ENCODE peak calls at places on chromosomes 16 and 17, in ten cellular contexts. Z, N, W, E, A, S, U, T, C and V are unnamed samples. For H3K27me3, the result is how much of the 10 kb centered on the place peaks cover.

GRCh38 chr17:47895254-47895855 is 681 bp upstream of the SP2 start:
- DNase-seq in S (no peak), T (no peak), N (no peak), C (no peak), A (peak), U (no peak), Z (peak), E (no peak), W (no peak), V (no peak)

GRCh38 chr17:77128895-77129567 is 11.7 kb upstream of the SEC14L1 start:
- DNase-seq in N (no peak), T (no peak), A (no peak), Z (no peak), W (no peak), U (no peak), C (no peak), S (no peak), E (no peak), V (no peak)

GRCh38 chr17:38320482-38320881 is 23.3 kb downstream of the GPR179 start:
- DNase-seq in N (no peak), C (no peak), T (no peak), E (no peak), A (no peak), W (no peak), U (no peak), S (no peak), Z (peak), V (no peak)

GRCh38 chr17:67042104-67042899 is 2.1 kb upstream of the CACNG1 start:
- DNase-seq in S (no peak), C (no peak), U (no peak), Z (no peak), N (no peak), A (no peak), E (no peak), W (no peak), T (no peak), V (no peak)

GRCh38 chr16:6125483-6126259 is 1028.1 kb upstream of the EEF2KMT start:
- DNase-seq in U (no peak), T (no peak), A (no peak), N (no peak), Z (no peak), W (no peak), S (no peak), E (no peak), C (no peak), V (peak)

GRCh38 chr17:14886200-14886739 is 378.9 kb downstream of the PMP22 start:
- DNase-seq in T (peak), Z (no peak), U (no peak), A (no peak), C (no peak), W (no peak), E (peak), S (peak), N (no peak), V (no peak)

GRCh38 chr16:7086842-7087616 is 245.6 kb upstream of the RBFOX1 start:
- DNase-seq in C (no peak), S (peak), E (peak), W (no peak), A (no peak), Z (no peak), N (no peak), U (peak), T (peak), V (no peak)

GRCh38 chr17:66716236-66717026 is 118.5 kb upstream of the CACNG5 start:
- DNase-seq in A (peak), C (no peak), W (no peak), N (no peak), U (no peak), T (peak), Z (no peak), E (no peak), S (peak), V (no peak)

GRCh38 chr17:71084219-71084618 is 914.9 kb downstream of the KCNJ2 start:
- DNase-seq in U (no peak), A (peak), N (no peak), T (peak), E (peak), C (no peak), W (no peak), Z (no peak), S (peak), V (no peak)

GRCh38 chr17:82241183-82241925 is 12.5 kb downstream of the SLC16A3 start:
- DNase-seq in N (peak), W (no peak), T (no peak), Z (peak), U (peak), S (no peak), A (peak), C (peak), E (no peak), V (no peak)

GRCh38 chr17:60406887-60407286 is 15.0 kb upstream of the USP32 start:
- DNase-seq in S (no peak), U (no peak), C (no peak), N (no peak), E (no peak), W (no peak), Z (no peak), T (no peak), A (no peak), V (no peak)

GRCh38 chr16:19896951-19897350 is 12.3 kb upstream of the GPRC5B start:
- DNase-seq in W (no peak), T (no peak), E (no peak), U (no peak), S (no peak), N (no peak), A (no peak), Z (no peak), C (no peak), V (no peak)

GRCh38 chr16:70159355-70160348 is 13.9 kb upstream of the CLEC18C start:
- DNase-seq in U (peak), E (peak), N (no peak), T (no peak), A (peak), W (no peak), S (no peak), C (no peak), Z (no peak), V (no peak)

GRCh38 chr16:71179569-71179968 is 51.0 kb downstream of the HYDIN start:
- DNase-seq in C (no peak), T (no peak), N (no peak), S (no peak), Z (no peak), U (no peak), E (no peak), W (no peak), A (no peak), V (no peak)

GRCh38 chr16:67163164-67163902 is 1.2 kb upstream of the HSF4 start:
- DNase-seq in N (peak), W (no peak), T (peak), U (peak), S (peak), C (peak), E (peak), A (peak), Z (no peak), V (no peak)

GRCh38 chr16:30010817-30011504 is at the start of gene DOC2A:
- DNase-seq in T (peak), N (peak), Z (no peak), A (no peak), E (peak), U (peak), W (no peak), C (no peak), S (peak), V (no peak)

GRCh38 chr16:29170393-29171239 is 185.8 kb downstream of the LAT start:
- DNase-seq in Z (no peak), T (no peak), C (no peak), E (no peak), U (no peak), A (no peak), W (no peak), N (no peak), S (no peak), V (no peak)

GRCh38 chr16:84633622-84634021 is 14.7 kb upstream of the KLHL36 start:
- DNase-seq in U (no peak), W (no peak), E (no peak), C (no peak), S (no peak), T (no peak), A (no peak), Z (peak), N (no peak), V (no peak)

GRCh38 chr17:17824780-17825614 is 11.8 kb downstream of the SREBF1 start:
- DNase-seq in E (no peak), Z (no peak), N (no peak), S (peak), A (no peak), W (no peak), T (peak), U (no peak), C (no peak), V (no peak)

GRCh38 chr17:4498461-4499397 is at the start of gene SPNS2:
- DNase-seq in N (no peak), U (peak), W (peak), A (peak), C (peak), T (peak), S (peak), Z (peak), E (peak), V (no peak)

GRCh38 chr16:73531021-73531420 is 483.1 kb upstream of the ZFHX3 start:
- DNase-seq in A (no peak), C (no peak), N (no peak), S (no peak), W (no peak), T (no peak), U (no peak), Z (no peak), E (no peak), V (no peak)

GRCh38 chr17:7261377-7262191 is 694 bp downstream of the CLDN7 start:
- DNase-seq in E (no peak), S (peak), Z (peak), W (no peak), A (no peak), C (no peak), N (no peak), U (peak), T (peak), V (no peak)

GRCh38 chr16:20995711-20996110 is 95.1 kb downstream of the LYRM1 start:
- DNase-seq in A (no peak), Z (no peak), N (no peak), S (no peak), W (no peak), T (no peak), U (no peak), C (no peak), E (no peak), V (no peak)
- TF ChIP-seq CTCF in A (no peak), Z (no peak), N (no peak), S (no peak), W (no peak), T (no peak), U (no peak), C (no peak), E (no peak), V (no peak)

GRCh38 chr17:64016974-64017373 is 3.5 kb downstream of the ICAM2 start:
- DNase-seq in S (no peak), W (no peak), Z (no peak), E (no peak), T (no peak), U (no peak), A (no peak), N (no peak), C (no peak), V (no peak)

GRCh38 chr17:64022631-64023063 is 2.2 kb upstream of the ICAM2 start:
- DNase-seq in A (no peak), W (no peak), N (no peak), C (no peak), E (no peak), Z (no peak), U (no peak), T (no peak), S (peak), V (no peak)

GRCh38 chr17:64017381-64017980 is 3.0 kb downstream of the ICAM2 start:
- DNase-seq in T (peak), W (no peak), S (no peak), E (no peak), Z (no peak), N (no peak), C (no peak), A (no peak), U (no peak), V (no peak)

GRCh38 chr17:64019486-64020067 is 856 bp downstream of the ICAM2 start:
- DNase-seq in S (peak), C (no peak), E (no peak), N (peak), A (no peak), Z (no peak), U (no peak), T (no peak), W (no peak), V (no peak)

DNA sequence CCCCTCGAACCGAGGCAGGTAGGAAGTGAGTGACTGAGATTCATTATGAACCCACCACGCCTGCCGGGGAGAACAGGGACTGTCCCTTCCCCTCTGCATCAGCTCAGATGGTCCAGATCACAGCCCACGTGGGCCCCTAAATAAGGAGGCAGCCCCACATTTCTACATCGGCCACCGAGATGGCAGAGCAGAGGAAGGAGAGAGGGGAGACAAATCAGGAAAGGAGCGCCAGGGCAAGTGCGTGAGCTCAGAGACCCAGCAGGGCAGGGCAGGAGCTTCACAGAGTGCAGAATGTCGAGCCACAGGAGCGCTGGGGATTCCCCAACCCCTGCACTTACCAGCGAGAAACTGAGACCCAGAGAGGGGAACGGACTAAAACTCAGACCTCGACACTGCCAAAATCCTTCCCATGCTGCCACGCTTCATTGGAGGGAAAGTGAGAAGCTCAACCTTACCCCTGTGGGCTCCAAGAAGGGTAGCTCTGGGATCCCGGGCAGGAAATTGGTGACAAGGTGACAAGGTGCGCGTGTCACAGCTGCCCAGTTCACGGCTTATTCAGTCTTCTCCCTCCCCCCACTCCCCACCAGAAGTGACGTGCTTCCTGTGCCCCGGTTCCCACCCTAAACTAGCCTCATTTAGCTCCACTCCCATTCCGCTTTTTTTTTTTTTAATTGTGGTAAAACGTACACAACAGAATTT is at the start of gene ICAM2:
- DNase-seq in S (peak), U (no peak), C (peak), N (peak), E (no peak), T (peak), Z (no peak), W (peak), A (no peak), V (no peak)
- H3K4me3 ChIP-seq in S (no peak), U (no peak), C (peak), N (no peak), E (no peak), T (peak), Z (peak), W (peak), A (no peak), V (peak)

DNA sequence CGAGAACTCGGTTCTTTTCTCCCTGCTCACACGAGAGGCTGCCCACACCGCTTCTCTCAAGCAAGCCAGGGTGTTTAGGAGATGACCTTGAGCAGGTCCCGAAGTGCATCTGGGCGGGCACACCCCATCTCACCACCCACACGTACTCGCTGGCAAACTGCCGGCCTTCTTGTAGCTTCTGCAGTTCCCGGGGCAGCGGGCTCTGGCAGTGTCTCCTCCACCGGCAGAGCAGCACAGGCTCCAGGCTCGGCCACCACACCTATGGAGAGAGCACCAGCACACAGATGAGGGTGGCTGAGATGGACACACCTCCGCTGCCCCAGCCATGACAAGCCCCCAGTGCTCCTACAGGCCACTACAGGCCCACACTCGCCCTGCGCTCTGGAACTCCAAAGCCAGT is 23.5 kb downstream of the ZNF276 start:
- DNase-seq in C (no peak), U (no peak), N (peak), W (no peak), Z (no peak), A (no peak), S (no peak), E (no peak), T (no peak), V (no peak)
- H3K27me3 ChIP-seq in C (under half), U (under half), N (under half), W (under half), Z (under half), A (under half), S (under half), E (under half), T (under half), V (under half)

DNA sequence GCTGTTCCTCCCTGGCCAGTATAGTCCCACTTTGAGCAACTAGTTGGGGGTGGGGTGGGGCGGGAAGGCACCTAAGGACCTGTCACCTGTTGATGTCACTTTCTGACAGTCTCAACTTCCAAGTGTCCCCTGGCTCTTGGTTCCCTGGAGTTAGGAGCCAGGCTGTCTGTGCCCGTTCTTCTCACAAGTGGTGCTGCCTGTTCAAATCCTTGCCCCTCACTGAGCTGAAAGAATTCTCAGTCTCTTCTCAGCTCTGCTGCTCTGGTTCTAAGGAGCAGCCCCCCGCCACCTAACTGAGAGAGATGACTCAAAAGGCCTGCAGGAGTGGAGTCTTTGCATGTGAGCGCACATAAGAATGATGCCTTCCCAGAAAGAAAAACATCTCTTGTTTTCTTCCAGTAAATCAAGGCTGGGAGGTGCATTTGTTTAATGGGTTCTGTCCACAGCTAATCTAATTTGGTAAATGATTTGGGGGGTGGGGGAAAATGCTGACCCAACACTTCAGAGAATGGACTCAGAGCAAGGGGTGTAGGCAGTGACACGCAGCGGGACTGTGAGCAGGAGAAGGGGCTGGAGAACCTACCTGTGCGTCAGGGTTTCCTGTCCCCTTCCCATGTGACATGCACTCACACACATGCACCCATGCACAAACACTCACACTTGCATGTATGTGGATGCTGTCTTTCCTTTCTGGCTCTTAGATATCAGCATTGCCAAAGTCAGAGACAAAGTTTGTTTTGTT is 78.3 kb upstream of the NLRP1 start:
- DNase-seq in N (peak), S (no peak), Z (no peak), U (no peak), E (peak), C (no peak), A (no peak), T (no peak), W (no peak), V (peak)
- TF ChIP-seq CTCF in N (no peak), S (no peak), Z (no peak), U (no peak), E (no peak), C (no peak), A (no peak), T (no peak), W (no peak), V (no peak)

DNA sequence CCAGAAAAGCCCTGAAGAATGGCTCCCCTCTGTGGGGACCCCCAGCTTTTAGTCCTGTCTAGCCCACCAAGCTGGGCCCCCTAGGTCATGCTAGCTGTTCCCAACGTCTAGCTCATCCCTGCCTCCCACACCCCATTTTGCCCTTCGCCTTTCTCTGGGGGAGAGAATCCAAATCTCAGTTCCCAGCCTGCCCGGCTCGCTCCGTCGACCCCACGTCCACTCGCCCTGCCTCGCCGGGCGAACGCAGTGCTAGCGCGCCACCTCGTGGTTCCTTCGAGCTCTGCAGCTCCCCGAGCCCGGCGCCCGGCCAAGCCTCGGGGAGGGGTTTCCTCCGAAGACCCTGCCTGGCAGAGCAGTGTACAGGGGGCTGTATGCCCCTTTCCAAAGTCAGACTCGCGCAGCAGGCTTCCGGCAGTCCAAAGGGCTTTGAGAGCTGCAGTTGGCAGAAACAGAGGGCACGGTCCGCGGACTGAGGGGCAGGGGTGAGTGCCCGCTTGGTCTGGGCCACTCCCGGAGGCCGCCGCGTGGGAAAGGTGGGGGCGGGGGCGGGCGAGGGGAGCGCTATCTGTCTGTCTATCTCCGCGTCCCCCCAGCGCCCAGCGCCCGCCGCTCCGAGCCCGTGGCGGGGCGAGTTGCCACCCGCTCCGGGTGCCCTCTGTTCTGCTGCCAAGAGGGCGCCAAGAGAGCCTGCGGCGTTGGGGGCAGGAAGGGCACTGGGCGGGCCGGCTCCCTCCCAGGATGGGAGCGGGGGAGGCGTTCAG is 1.7 kb upstream of the DLX3 start:
- DNase-seq in T (peak), N (no peak), Z (peak), S (peak), U (peak), A (peak), E (peak), C (peak), W (peak), V (no peak)
- H3K4me3 ChIP-seq in T (peak), N (peak), Z (peak), S (peak), U (no peak), A (peak), E (peak), C (no peak), W (peak), V (peak)

GRCh38 chr16:89949756-89950155 is 1.2 kb downstream of the DEF8 start:
- DNase-seq in S (no peak), N (no peak), E (no peak), W (no peak), U (no peak), Z (no peak), T (no peak), A (no peak), C (no peak), V (no peak)

GRCh38 chr16:89945654-89946053 is 2.9 kb upstream of the DEF8 start:
- DNase-seq in Z (no peak), U (no peak), A (no peak), N (no peak), C (no peak), E (no peak), W (no peak), T (peak), S (peak), V (no peak)

GRCh38 chr16:89949121-89949742 is 677 bp downstream of the DEF8 start:
- DNase-seq in N (no peak), C (no peak), E (no peak), T (peak), Z (no peak), S (peak), U (no peak), W (no peak), A (no peak), V (no peak)

GRCh38 chr16:89946515-89946914 is 2.0 kb upstream of the DEF8 start:
- DNase-seq in N (no peak), U (no peak), E (no peak), Z (no peak), C (no peak), S (no peak), W (no peak), T (no peak), A (no peak), V (no peak)

GRCh38 chr16:89944773-89945172 is 3.8 kb upstream of the DEF8 start:
- DNase-seq in E (no peak), T (no peak), N (no peak), A (no peak), Z (no peak), W (no peak), U (no peak), C (peak), S (no peak), V (no peak)
- H3K27me3 ChIP-seq in E (under half), T (under half), N (under half), A (under half), Z (under half), W (under half), U (under half), C (under half), S (under half), V (under half)

DNA sequence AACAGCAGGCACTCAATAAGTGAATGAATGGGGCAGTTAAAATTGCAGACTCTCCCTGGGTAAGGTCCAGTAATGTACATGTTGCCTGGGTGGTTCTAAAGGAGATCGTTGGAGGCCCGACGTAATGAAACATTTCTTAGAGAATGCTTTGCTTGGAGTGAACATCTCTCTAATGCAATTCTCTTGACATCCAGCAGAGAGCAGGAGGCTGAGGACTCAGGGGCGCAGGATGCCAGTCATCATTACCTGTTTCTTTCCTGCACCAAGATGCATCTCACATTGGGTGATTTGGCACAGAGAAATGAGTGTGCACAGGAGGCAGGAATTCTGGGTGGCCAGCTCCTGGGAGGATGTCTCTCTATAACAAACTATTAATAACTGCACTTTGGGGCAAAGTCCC is 130.3 kb upstream of the RBBP6 start:
- DNase-seq in E (peak), W (no peak), Z (no peak), C (no peak), N (no peak), S (peak), T (peak), A (no peak), U (no peak), V (no peak)
- TF ChIP-seq CTCF in E (no peak), W (no peak), Z (no peak), C (peak), N (peak), S (peak), T (peak), A (no peak), U (no peak), V (no peak)